ENCODE peak calls at places on chromosomes 2 and 18, in seven cellular contexts. H is testis, M is SJSA1, G is body of pancreas, F is brain microvascular endothelial cell, A is adipocyte, P is GM06990. T is an unnamed sample.

GRCh38 chr2:81235601-81236000 is 931.0 kb upstream of the LRRTM1 start:
- DNase-seq in F (no peak), A (no peak), P (no peak), M (no peak), G (no peak), H (no peak), T (no peak)

GRCh38 chr2:213004197-213004821 is 147.1 kb downstream of the IKZF2 start:
- DNase-seq in G (no peak), P (no peak), F (no peak), A (no peak), H (no peak), M (no peak), T (no peak)

GRCh38 chr2:179917272-179917671 is 55.9 kb upstream of the ZNF385B start:
- DNase-seq in A (peak; percentile 64), H (no peak), M (no peak), P (no peak), G (no peak), F (peak; percentile 45), T (no peak)

GRCh38 chr2:181916726-181917377 is 25.3 kb downstream of the ITPRID2 start:
- DNase-seq in H (no peak), M (no peak), A (peak; percentile 44), G (no peak), F (peak; percentile 70), P (no peak), T (no peak)

GRCh38 chr2:75146903-75147332 is 52.4 kb downstream of the TACR1 start:
- DNase-seq in P (no peak), A (peak; percentile 80), F (no peak), M (peak; percentile 57), G (no peak), H (no peak), T (no peak)

GRCh38 chr18:71293322-71293721 is 1004.5 kb downstream of the SOCS6 start:
- DNase-seq in G (no peak), A (no peak), H (no peak), P (no peak), F (no peak), M (no peak), T (no peak)

GRCh38 chr2:151097930-151098329 is 163.7 kb downstream of the RBM43 start:
- DNase-seq in P (no peak), G (no peak), A (no peak), F (no peak), M (no peak), H (no peak), T (no peak)

GRCh38 chr2:176774768-176775453 is 437.7 kb upstream of the HNRNPA3 start:
- DNase-seq in H (no peak), P (no peak), A (no peak), F (no peak), M (no peak), G (no peak), T (no peak)

GRCh38 chr18:2571200-2572143 is at the start of the genes METTL4 and NDC80:
- DNase-seq in M (peak; percentile 90), G (peak; percentile 85), F (peak; percentile 79), A (peak; percentile 94), H (peak; percentile 88), P (peak; percentile 92), T (peak; percentile 93)

GRCh38 chr2:206615417-206616089 is 26.7 kb upstream of the FAM237A start:
- DNase-seq in P (no peak), H (no peak), G (no peak), A (no peak), M (no peak), F (no peak), T (no peak)

GRCh38 chr2:18232731-18233438 is 327.6 kb downstream of the RDH14 start:
- DNase-seq in F (peak; percentile 16), M (no peak), P (no peak), A (peak; percentile 48), H (no peak), G (no peak), T (no peak)

GRCh38 chr18:78571063-78571785 is 408.4 kb upstream of the SALL3 start:
- DNase-seq in P (no peak), A (no peak), F (no peak), M (no peak), H (no peak), G (no peak), T (no peak)

GRCh38 chr2:158745866-158746382 is 49.2 kb upstream of the DAPL1 start:
- DNase-seq in H (no peak), P (no peak), F (no peak), M (no peak), G (no peak), A (no peak), T (no peak)

GRCh38 chr2:239240480-239240881 is 160.3 kb downstream of the HDAC4 start:
- DNase-seq in H (peak; percentile 92), F (no peak), A (no peak), G (no peak), P (no peak), M (no peak), T (no peak)

GRCh38 chr2:132974477-132975050 is 304.6 kb upstream of the LYPD1 start:
- DNase-seq in P (no peak), M (no peak), G (no peak), H (no peak), F (no peak), A (peak; percentile 1), T (no peak)

GRCh38 chr2:192571636-192572035 is 376.9 kb upstream of the TMEFF2 start:
- DNase-seq in F (no peak), P (no peak), G (no peak), M (no peak), H (no peak), A (no peak), T (no peak)

GRCh38 chr2:159710601-159711180 is 1.6 kb upstream of the MARCHF7 start:
- DNase-seq in F (peak; percentile 39), H (no peak), G (no peak), M (no peak), A (no peak), P (no peak), T (no peak)

GRCh38 chr2:121080013-121080772 is 204.8 kb downstream of the TFCP2L1 start:
- DNase-seq in M (peak; percentile 68), A (peak; percentile 84), G (peak; percentile 71), P (no peak), H (peak; percentile 82), F (peak; percentile 37), T (no peak)

GRCh38 chr18:79798346-79798998 is 734 bp downstream of the KCNG2 start:
- DNase-seq in G (no peak), H (no peak), M (no peak), F (no peak), P (no peak), A (peak; percentile 12), T (peak; percentile 63)

GRCh38 chr18:46350598-46351172 is 246.5 kb downstream of the HAUS1 start:
- DNase-seq in A (no peak), H (no peak), M (no peak), P (no peak), F (no peak), G (no peak), T (no peak)

GRCh38 chr2:175926272-175926671 is 75.8 kb downstream of the LNPK start:
- DNase-seq in M (no peak), A (peak; percentile 56), H (no peak), P (no peak), G (no peak), F (peak; percentile 6), T (no peak)

GRCh38 chr2:40036241-40036640 is 257.2 kb upstream of the THUMPD2 start:
- DNase-seq in G (no peak), P (no peak), H (no peak), F (no peak), M (no peak), A (no peak), T (no peak)

GRCh38 chr2:239853706-239854327 is 171.3 kb downstream of the NDUFA10 start:
- DNase-seq in H (no peak), G (no peak), A (no peak), P (no peak), F (no peak), M (no peak), T (peak; percentile 34)

GRCh38 chr2:25252291-25253152 is 84.1 kb upstream of the POMC start:
- DNase-seq in G (peak; percentile 60), M (peak; percentile 67), A (peak; percentile 73), H (peak; percentile 78), P (no peak), F (peak; percentile 31), T (peak; percentile 86)

GRCh38 chr2:212919238-212919637 is 232.2 kb downstream of the IKZF2 start:
- DNase-seq in H (no peak), P (no peak), M (no peak), G (no peak), A (no peak), F (no peak), T (no peak)

GRCh38 chr2:63881208-63881607 is 39.5 kb downstream of the UGP2 start:
- DNase-seq in H (no peak), A (no peak), F (no peak), M (no peak), P (no peak), G (no peak), T (no peak)

GRCh38 chr18:51651761-51652160 is 454.3 kb upstream of the MEX3C start:
- DNase-seq in G (no peak), H (no peak), P (no peak), M (no peak), F (no peak), A (no peak), T (no peak)

GRCh38 chr2:111155610-111156009 is 34.9 kb downstream of the BCL2L11 start:
- DNase-seq in H (no peak), M (no peak), G (no peak), P (no peak), A (no peak), F (no peak), T (no peak)

GRCh38 chr2:40786636-40787035 is 334.7 kb upstream of the SLC8A1 start:
- DNase-seq in G (no peak), P (no peak), A (no peak), F (no peak), H (no peak), M (no peak), T (no peak)

GRCh38 chr2:184363213-184363612 is 235.1 kb upstream of the ZNF804A start:
- DNase-seq in A (no peak), H (no peak), F (no peak), M (no peak), G (no peak), P (no peak), T (no peak)
- H3K36me3 ChIP-seq in A (no peaks in the 10 kb centered on the region), H (no peaks in the 10 kb centered on the region), F (no peaks in the 10 kb centered on the region), M (no peaks in the 10 kb centered on the region), G (no peaks in the 10 kb centered on the region), P (no peaks in the 10 kb centered on the region), T (no peaks in the 10 kb centered on the region)

GRCh38 chr18:42032447-42032846 is 77.4 kb downstream of the PIK3C3 start:
- DNase-seq in M (no peak), G (no peak), P (no peak), F (no peak), A (no peak), H (no peak), T (no peak)
- H3K36me3 ChIP-seq in M (peaks cover 23% of the 10 kb centered on the region), G (peaks cover 3% of the 10 kb centered on the region), P (peaks cover 4% of the 10 kb centered on the region), F (peaks cover 16% of the 10 kb centered on the region), A (peaks cover 65% of the 10 kb centered on the region), H (no peaks in the 10 kb centered on the region), T (peaks cover 62% of the 10 kb centered on the region)

DNA sequence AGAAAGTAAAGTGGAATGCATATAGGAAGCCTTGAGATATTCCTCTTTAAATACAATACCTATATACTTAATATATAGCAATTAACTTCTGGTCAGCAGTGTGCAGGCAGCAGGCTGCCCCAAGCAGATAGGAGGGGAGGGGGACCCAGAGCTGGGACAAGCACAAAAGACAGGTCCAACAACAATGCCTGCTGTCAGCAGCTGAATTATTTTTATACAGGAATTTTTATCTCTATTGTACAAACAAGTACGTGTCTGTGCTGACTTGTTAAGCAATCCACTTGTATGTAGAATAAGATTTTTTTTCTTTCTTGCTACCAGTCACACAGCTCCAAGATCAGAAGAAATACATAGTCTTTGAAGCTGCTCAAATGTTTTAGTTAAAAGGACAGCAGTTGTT is 16.7 kb downstream of the BCL11A start:
- DNase-seq in M (no peak), G (no peak), H (no peak), P (no peak), A (no peak), F (no peak), T (no peak)
- H3K36me3 ChIP-seq in M (no peaks in the 10 kb centered on the region), G (no peaks in the 10 kb centered on the region), H (no peaks in the 10 kb centered on the region), P (no peaks in the 10 kb centered on the region), A (no peaks in the 10 kb centered on the region), F (no peaks in the 10 kb centered on the region), T (no peaks in the 10 kb centered on the region)

GRCh38 chr2:164703915-164704706 is 82.8 kb upstream of the GRB14 start:
- DNase-seq in A (no peak), P (no peak), M (no peak), F (no peak), H (no peak), G (no peak), T (no peak)
- H3K36me3 ChIP-seq in A (peaks cover 17% of the 10 kb centered on the region), P (no peaks in the 10 kb centered on the region), M (no peaks in the 10 kb centered on the region), F (no peaks in the 10 kb centered on the region), H (no peaks in the 10 kb centered on the region), G (peaks cover 4% of the 10 kb centered on the region), T (peaks cover 14% of the 10 kb centered on the region)